ENCODE peak calls at places on chromosomes 13 and 19, in five cellular contexts. H is psoas muscle, W is RKO, S is neuronal stem cell, Z is HFF-Myc. B is an unnamed sample.

GRCh38 chr19:4115050-4115817 is 8.7 kb downstream of the MAP2K2 start:
- DNase-seq in Z (no peak), H (no peak), W (no peak), S (no peak), B (peak)

GRCh38 chr13:51255556-51255955 is 33.4 kb downstream of the FAM124A start:
- DNase-seq in Z (no peak), S (no peak), H (no peak), W (no peak), B (no peak)

GRCh38 chr19:51297406-51297805 is 14.0 kb upstream of the IGLON5 start:
- DNase-seq in W (no peak), Z (no peak), H (no peak), S (no peak), B (no peak)

GRCh38 chr19:47274891-47275865 is 493 bp downstream of the INAFM1 start:
- DNase-seq in H (no peak), W (no peak), Z (no peak), S (no peak), B (no peak)

GRCh38 chr13:102580552-102581169 is 16.1 kb upstream of the TPP2 start:
- DNase-seq in W (peak), H (no peak), S (peak), Z (no peak), B (peak)

GRCh38 chr13:106311004-106311403 is 224.5 kb downstream of the EFNB2 start:
- DNase-seq in H (no peak), W (no peak), Z (no peak), S (no peak), B (no peak)

GRCh38 chr13:50080158-50080855 is 65.1 kb downstream of the KCNRG start:
- DNase-seq in H (no peak), Z (no peak), W (peak), S (peak), B (peak)

GRCh38 chr13:97853550-97853949 is 99.9 kb upstream of the IPO5 start:
- DNase-seq in H (no peak), S (no peak), Z (no peak), W (no peak), B (no peak)

GRCh38 chr13:28684257-28684656 is 25.3 kb downstream of the POMP start:
- DNase-seq in S (peak), Z (no peak), W (no peak), H (no peak), B (no peak)

GRCh38 chr13:96984061-96984508 is 10.2 kb downstream of the OXGR1 start:
- DNase-seq in H (no peak), W (no peak), Z (no peak), S (no peak), B (peak)

GRCh38 chr13:50127726-50128291 is 112.6 kb downstream of the KCNRG start:
- DNase-seq in Z (no peak), W (no peak), S (peak), H (no peak), B (no peak)

GRCh38 chr13:29435125-29435911 is 160.2 kb downstream of the SLC7A1 start:
- DNase-seq in H (no peak), Z (peak), S (no peak), W (no peak), B (no peak)

GRCh38 chr13:43783820-43784219 is 3.0 kb downstream of the ENOX1 start:
- DNase-seq in S (no peak), W (no peak), Z (no peak), H (no peak), B (no peak)

GRCh38 chr19:14441041-14441938 is 8.2 kb downstream of the PKN1 start:
- DNase-seq in Z (no peak), H (no peak), S (no peak), W (no peak), B (no peak)

GRCh38 chr13:45860240-45860639 is 8.7 kb upstream of the SIAH3 start:
- DNase-seq in H (no peak), S (no peak), W (no peak), Z (no peak), B (no peak)

GRCh38 chr13:102561933-102562332 is 34.9 kb upstream of the TPP2 start:
- DNase-seq in Z (no peak), W (no peak), S (no peak), H (no peak), B (no peak)

GRCh38 chr19:20558571-20558970 is 7.0 kb downstream of the ZNF737 start:
- DNase-seq in H (no peak), Z (no peak), S (no peak), W (peak), B (no peak)

GRCh38 chr19:5150902-5151741 is 182.2 kb downstream of the KDM4B start:
- DNase-seq in Z (no peak), S (no peak), H (peak), W (no peak), B (no peak)

GRCh38 chr19:55623130-55623868 is 1.1 kb downstream of the ZNF784 start:
- DNase-seq in H (no peak), S (no peak), W (no peak), Z (no peak), B (no peak)

B was measured in MM.1S.